ENCODE peak calls at places on chromosomes 5 and 9, in six cellular contexts. H is left ventricle myocardium inferior, X is A549, V is lung, E is cardiac muscle cell, Z is sigmoid colon. N is an unnamed sample. For H3K4me1, the result is how much of the 10 kb centered on the place peaks cover.

GRCh38 chr5:168176941-168177340 is 114.5 kb upstream of the WWC1 start:
- DNase-seq in H (no peak), E (no peak), Z (no peak), X (no peak), V (no peak), N (no peak)

GRCh38 chr5:132238169-132238744 is 10.6 kb upstream of the P4HA2 start:
- DNase-seq in V (peak), Z (peak), E (peak), X (peak), H (peak), N (peak)

GRCh38 chr9:124242331-124243194 is 15.2 kb upstream of the NEK6 start:
- DNase-seq in X (no peak), V (no peak), H (no peak), Z (peak), E (peak), N (no peak)

GRCh38 chr9:134955156-134955555 is 37.4 kb upstream of the FCN1 start:
- DNase-seq in E (no peak), H (no peak), Z (peak), X (no peak), V (no peak), N (no peak)

GRCh38 chr9:136093995-136094881 is 851 bp downstream of the NACC2 start:
- DNase-seq in V (peak), E (peak), X (peak), H (peak), Z (peak), N (peak)

GRCh38 chr9:98990181-98990870 is 46.6 kb downstream of the COL15A1 start:
- DNase-seq in Z (no peak), H (no peak), X (no peak), E (no peak), V (no peak), N (peak)

GRCh38 chr9:3244963-3245653 is 280.7 kb downstream of the RFX3 start:
- DNase-seq in X (no peak), H (no peak), E (peak), Z (no peak), V (no peak), N (no peak)

GRCh38 chr5:2680979-2681378 is 70.5 kb downstream of the IRX2 start:
- DNase-seq in X (no peak), H (no peak), V (no peak), E (no peak), Z (no peak), N (no peak)

GRCh38 chr5:133891390-133891789 is 77.0 kb downstream of the C5orf15 start:
- DNase-seq in X (no peak), Z (peak), V (no peak), E (no peak), H (no peak), N (no peak)

GRCh38 chr5:124274949-124275348 is 471.5 kb downstream of the ZNF608 start:
- DNase-seq in X (peak), V (no peak), H (no peak), Z (no peak), E (no peak), N (no peak)

DNA sequence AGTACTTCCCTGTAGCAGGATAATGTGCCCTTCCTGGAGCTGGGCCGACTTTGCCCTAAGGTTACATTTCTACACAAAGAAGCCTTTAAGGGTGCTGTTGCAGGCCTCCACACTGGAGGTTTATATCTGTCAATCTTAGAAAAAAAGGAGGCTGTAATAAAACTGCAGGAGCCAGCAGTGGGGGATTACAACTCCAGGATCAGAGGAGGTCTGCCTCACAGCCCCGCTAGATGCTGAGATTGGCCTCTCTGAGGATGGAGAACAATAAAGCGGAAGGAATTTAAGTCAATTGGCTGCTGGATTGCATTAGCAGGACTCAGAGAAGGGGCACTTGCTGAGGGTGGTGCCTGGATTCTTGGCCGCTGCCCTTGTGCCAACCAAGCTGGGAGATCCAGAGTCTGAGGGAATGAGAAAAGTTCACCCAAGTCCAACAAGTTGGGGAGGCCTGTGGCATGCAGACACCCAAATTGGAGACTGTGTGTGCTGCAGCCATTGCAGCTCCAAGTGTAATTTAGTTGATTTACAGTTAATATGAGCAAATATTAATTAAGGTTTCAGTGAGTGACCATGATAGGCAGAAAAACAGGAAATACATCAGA is 99.0 kb upstream of the SSBP2 start:
- DNase-seq in H (no peak), Z (no peak), E (no peak), V (no peak), X (no peak), N (no peak)
- H3K4me1 ChIP-seq in H (half or more), Z (under half), E (under half), V (under half), X (under half), N (half or more)

GRCh38 chr9:92954886-92955285 is 7.6 kb downstream of the FGD3 start:
- DNase-seq in Z (no peak), E (no peak), V (no peak), X (no peak), H (no peak), N (no peak)

GRCh38 chr9:92950359-92950955 is 3.1 kb downstream of the FGD3 start:
- DNase-seq in E (no peak), X (no peak), Z (no peak), V (no peak), H (no peak), N (no peak)

GRCh38 chr9:92952861-92953620 is 5.7 kb downstream of the FGD3 start:
- DNase-seq in V (no peak), E (peak), H (no peak), X (no peak), Z (no peak), N (no peak)

GRCh38 chr9:92949266-92949982 is 2.1 kb downstream of the FGD3 start:
- DNase-seq in E (no peak), V (no peak), H (no peak), Z (no peak), X (no peak), N (no peak)

GRCh38 chr9:92954078-92954861 is 6.9 kb downstream of the FGD3 start:
- DNase-seq in H (peak), V (peak), E (peak), Z (no peak), X (no peak), N (peak)
- H3K4me3 ChIP-seq in H (peak), V (no peak), E (no peak), Z (no peak), X (no peak), N (no peak)

DNA sequence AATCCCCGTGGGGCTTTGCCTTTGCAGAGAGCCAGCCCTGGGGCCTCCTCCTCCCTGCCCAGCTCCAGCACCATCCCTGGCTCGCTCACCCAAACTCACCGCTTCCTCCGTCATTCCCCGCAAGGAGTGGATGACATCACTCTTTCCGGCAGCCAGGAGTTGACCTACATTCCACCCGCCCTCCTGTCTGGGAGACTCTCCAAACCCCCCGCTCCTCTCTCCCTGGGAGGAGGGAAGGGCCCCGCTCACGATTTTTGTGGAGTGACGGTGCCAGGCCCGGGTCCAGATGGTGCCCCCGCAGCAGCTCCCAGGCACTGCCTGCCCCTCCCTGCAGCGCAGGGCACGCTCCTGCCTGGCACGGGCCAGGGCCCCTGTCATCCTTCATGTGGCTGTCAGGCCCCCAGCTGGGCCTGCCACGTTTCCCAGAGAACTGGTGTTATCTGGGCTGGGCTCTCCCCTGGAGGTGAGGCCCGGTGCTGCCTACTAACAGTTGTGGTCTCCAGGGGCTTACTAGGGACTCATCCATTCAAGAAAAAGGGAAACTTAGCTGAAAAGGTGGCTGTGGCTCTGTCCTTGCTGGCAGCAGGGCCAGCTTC is 52.3 kb downstream of the NTNG2 start:
- DNase-seq in V (peak), X (peak), E (peak), Z (peak), H (peak), N (peak)
- TF ChIP-seq CTCF in V (no peak), X (no peak), E (peak), Z (no peak), H (peak), N (peak)

GRCh38 chr9:125260564-125260963 is 1.1 kb upstream of the GAPVD1 start:
- DNase-seq in V (no peak), Z (no peak), H (no peak), E (no peak), X (no peak), N (no peak)

GRCh38 chr9:125258160-125258559 is 3.5 kb upstream of the GAPVD1 start:
- DNase-seq in E (no peak), V (no peak), Z (no peak), X (no peak), H (no peak), N (no peak)

GRCh38 chr9:125261501-125262216 is at the start of gene GAPVD1:
- DNase-seq in Z (peak), X (peak), E (peak), V (peak), H (peak), N (peak)

GRCh38 chr9:125255781-125256391 is 5.7 kb upstream of the GAPVD1 start:
- DNase-seq in V (no peak), E (peak), H (no peak), Z (no peak), X (peak), N (no peak)

GRCh38 chr9:125258832-125259534 is 2.6 kb upstream of the GAPVD1 start:
- DNase-seq in V (no peak), Z (no peak), H (no peak), E (no peak), X (no peak), N (no peak)
- H3K4me1 ChIP-seq in V (under half), Z (under half), H (under half), E (under half), X (under half), N (under half)

DNA sequence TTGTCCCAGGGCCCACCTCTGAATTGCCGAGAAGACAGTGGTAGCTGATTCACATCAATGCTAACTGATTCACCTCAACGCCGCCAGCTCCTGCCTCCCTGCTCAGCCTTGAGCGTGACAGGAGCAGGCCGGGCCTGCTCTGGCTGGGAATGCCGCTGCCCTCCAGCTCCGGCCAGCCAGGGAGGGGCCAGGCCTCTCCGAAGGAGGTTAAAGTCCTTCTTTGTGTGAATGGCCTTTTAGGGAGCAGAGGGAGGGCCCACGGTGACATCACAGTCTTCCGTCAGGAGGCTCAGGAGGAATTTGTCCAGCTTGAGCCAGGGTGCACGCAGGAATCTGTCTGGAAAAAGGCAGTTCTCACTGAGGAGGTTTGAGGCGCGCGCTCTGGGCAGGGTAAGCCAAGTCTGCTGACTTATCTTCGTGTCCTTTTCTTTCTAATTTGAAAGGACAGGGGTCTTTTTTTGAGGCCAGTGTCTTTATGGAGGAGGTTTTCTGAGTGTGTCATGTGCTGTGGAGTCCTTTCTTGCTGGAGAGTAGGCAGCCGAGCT is 82.7 kb downstream of the C9orf152 start:
- DNase-seq in V (peak), H (peak), X (peak), Z (peak), E (peak), N (peak)
- H3K4me3 ChIP-seq in V (peak), H (peak), X (peak), Z (peak), E (peak), N (peak)

GRCh38 chr5:103031607-103032006 is 88.3 kb downstream of the GIN1 start:
- DNase-seq in E (peak), H (no peak), X (no peak), Z (no peak), V (no peak), N (no peak)
- TF ChIP-seq CTCF in E (peak), H (peak), X (peak), Z (no peak), V (no peak), N (no peak)

DNA sequence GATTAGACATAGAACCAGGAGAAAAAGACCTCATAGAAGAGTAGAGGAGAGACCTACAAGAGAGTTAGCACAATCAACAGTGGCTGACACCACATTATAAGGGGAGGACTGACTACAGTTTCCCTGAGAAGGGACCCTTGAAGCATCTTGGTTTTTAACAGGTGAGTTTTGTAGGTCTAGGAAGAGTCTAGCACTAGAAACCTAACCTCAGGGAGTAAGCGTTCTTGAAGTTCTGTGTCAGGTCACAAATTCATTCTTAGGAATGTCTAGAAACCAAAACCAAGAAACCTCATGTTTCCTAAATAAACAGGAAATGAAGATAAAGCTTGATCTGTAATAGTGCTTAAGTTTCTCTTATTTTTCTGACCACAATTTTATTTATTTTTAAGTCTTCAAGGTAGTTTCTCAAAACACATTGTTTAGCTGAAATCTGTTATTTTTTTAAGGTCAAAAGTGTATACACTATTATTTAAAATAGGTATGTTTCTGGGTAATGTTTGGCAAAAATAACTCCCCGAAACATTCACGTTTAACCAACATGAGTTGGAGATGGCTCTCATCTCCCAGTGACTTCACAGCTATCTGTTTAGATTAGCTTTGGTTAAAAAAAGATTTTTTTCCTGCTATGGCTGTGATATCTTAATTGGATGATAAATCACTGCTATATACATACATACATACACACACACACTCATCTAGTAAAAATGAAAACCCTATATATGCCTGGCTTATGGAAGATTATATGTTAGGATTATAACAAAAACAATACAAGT is 37.1 kb downstream of the MAP3K1 start:
- DNase-seq in H (no peak), E (peak), X (no peak), Z (no peak), V (no peak), N (no peak)
- H3K4me1 ChIP-seq in H (half or more), E (under half), X (under half), Z (under half), V (under half), N (half or more)

DNA sequence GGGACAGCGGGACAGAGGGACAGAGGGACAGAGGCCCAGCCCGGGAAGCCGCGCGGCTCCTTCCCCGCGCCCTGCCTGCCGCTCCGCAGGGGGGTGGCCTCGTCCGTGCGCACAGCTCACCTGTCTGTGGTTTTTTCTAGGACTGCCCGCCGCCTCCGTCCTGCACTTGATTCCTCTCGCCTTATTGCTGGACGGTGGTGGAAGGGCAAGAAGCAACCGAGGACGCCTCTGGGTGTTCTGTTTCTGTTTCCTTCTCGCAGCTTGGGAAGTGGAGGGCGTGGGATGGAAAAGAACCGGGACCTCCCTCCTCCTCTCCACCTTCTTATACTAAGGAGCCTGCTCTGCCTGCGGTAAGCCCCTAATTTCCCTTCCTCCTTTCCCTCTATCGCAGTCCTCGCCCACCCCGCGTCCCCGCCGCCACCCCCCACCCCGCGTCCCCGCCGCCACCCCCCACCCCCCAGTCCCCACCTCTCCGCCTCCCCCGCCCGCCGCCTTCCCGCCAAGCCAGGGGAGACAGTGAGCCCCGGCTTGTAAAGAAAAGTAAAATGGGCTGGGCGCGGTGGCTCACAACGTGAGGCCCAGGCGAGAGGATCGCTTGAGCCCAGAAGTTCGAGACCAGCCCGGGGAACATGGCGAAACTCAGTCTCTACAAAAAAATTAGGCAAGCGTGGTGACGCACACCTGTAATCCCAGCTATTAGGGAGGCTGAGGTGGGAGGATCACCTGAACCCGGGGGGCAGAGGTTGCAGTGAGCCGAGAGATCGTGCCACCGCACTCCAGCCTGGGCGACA is 9.6 kb upstream of the FLT4 start:
- DNase-seq in X (no peak), Z (no peak), V (no peak), E (peak), H (peak), N (no peak)
- H3K4me3 ChIP-seq in X (no peak), Z (no peak), V (no peak), E (no peak), H (peak), N (no peak)

DNA sequence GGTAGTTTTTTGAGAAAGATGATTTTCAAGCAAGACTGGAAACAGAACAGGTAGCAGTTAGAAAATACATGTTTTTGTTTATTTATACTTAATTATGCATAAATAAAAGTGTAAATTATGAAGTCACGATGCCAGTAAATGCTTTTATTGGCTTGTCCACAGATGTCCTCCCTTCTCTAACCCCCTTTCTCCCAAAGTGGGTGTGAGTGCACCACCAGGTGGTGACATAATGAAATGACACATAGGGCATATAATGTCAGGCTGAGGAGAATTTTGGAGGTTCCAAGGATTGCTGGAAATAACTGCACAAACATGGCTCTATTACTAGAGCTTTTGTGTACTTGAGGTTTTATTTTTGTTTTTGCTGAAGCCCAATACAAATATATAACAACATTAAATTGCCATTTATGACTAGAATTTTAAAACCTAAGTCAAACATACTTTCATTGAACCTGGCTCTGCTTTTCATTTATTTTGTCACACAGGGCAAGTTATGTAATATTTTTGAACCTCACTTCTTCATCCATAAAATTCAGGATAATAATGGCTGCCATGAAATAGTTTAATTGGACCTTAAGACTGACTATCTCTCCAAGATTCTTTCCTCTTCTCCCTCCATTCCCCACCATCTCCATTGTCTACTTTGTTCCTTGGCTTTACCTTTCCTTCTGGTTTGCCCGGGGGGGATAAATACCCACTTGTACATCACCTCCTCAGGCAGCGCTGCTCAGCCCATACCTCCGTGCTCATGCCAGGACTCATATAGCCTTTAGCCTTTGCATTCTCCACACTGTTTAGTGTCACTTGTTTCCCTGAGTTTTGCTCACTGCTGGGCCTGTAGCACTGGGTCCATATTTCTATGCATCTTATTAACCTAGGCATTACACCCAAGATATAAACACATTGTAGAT is 168.8 kb downstream of the PDE4D start:
- DNase-seq in Z (no peak), V (peak), H (no peak), X (peak), E (peak), N (no peak)
- TF ChIP-seq CTCF in Z (peak), V (peak), H (peak), X (peak), E (peak), N (peak)